ENCODE peak calls at places on chromosomes 1 and 21, in five cellular contexts. C is mucosa of descending colon, Q is GM06990, J is tibial nerve, A is fibroblast of the aortic adventitia. F is an unnamed sample.

GRCh38 chr1:26788515-26788785 is 700 bp downstream of the PIGV start:
- DNase-seq in C (no peak), Q (no peak), J (no peak), A (no peak), F (no peak)

GRCh38 chr21:14955936-14956520 is 108.8 kb downstream of the NRIP1 start:
- DNase-seq in C (no peak), Q (no peak), J (no peak), A (peak), F (no peak)

GRCh38 chr1:27402349-27402754 is 9.9 kb downstream of the GPR3 start:
- DNase-seq in C (peak), Q (no peak), J (peak), A (peak), F (peak)

GRCh38 chr1:210294991-210295773 is 33.5 kb upstream of the HHAT start:
- DNase-seq in C (peak), Q (no peak), J (no peak), A (peak), F (no peak)

GRCh38 chr21:42524341-42525227 is 10.9 kb downstream of the SLC37A1 start:
- DNase-seq in C (peak), Q (peak), J (peak), A (peak), F (peak)

GRCh38 chr1:223731076-223731770 is 18.9 kb downstream of the CAPN2 start:
- DNase-seq in C (peak), Q (no peak), J (peak), A (peak), F (no peak)

GRCh38 chr1:190453550-190453949 is 24.1 kb downstream of the BRINP3 start:
- DNase-seq in C (no peak), Q (no peak), J (no peak), A (peak), F (no peak)

GRCh38 chr21:18000961-18001522 is 181.9 kb upstream of the C21orf91 start:
- DNase-seq in C (no peak), Q (no peak), J (no peak), A (no peak), F (no peak)

GRCh38 chr1:54994355-54994990 is 4.3 kb upstream of the BSND start:
- DNase-seq in C (no peak), Q (no peak), J (no peak), A (no peak), F (no peak)

GRCh38 chr1:27606708-27607238 is 2.8 kb upstream of the AHDC1 start:
- DNase-seq in C (no peak), Q (no peak), J (no peak), A (no peak), F (no peak)

GRCh38 chr1:84356881-84357280 is 41.4 kb upstream of the DNASE2B start:
- DNase-seq in C (no peak), Q (no peak), J (no peak), A (no peak), F (no peak)

GRCh38 chr1:183652107-183652506 is 1.0 kb downstream of the APOBEC4 start:
- DNase-seq in C (no peak), Q (no peak), J (no peak), A (no peak), F (peak)

GRCh38 chr1:4585216-4585615 is 69.2 kb upstream of the AJAP1 start:
- DNase-seq in C (peak), Q (peak), J (no peak), A (no peak), F (peak)

GRCh38 chr1:212291505-212292134 is 6.4 kb downstream of the PPP2R5A start:
- DNase-seq in C (no peak), Q (no peak), J (no peak), A (peak), F (peak)

GRCh38 chr21:42677339-42678117 is 24.1 kb downstream of the PDE9A start:
- DNase-seq in C (no peak), Q (no peak), J (no peak), A (peak), F (no peak)

GRCh38 chr1:215064327-215064726 is 18.2 kb upstream of the KCNK2 start:
- DNase-seq in C (no peak), Q (no peak), J (no peak), A (no peak), F (no peak)

GRCh38 chr1:26538480-26539412 is 9.2 kb downstream of the RPS6KA1 start:
- DNase-seq in C (no peak), Q (no peak), J (no peak), A (peak), F (no peak)

GRCh38 chr1:26787381-26787705 is 407 bp upstream of the PIGV start:
- DNase-seq in C (no peak), Q (no peak), J (no peak), A (peak), F (peak)

GRCh38 chr1:154745286-154745731 is 124.8 kb downstream of the KCNN3 start:
- DNase-seq in C (no peak), Q (no peak), J (no peak), A (peak), F (no peak)

GRCh38 chr1:6477039-6477820 is 11.3 kb upstream of the TNFRSF25 start:
- DNase-seq in C (no peak), Q (no peak), J (no peak), A (no peak), F (no peak)

GRCh38 chr1:22600071-22600816 is 36.2 kb upstream of the C1QA start:
- DNase-seq in C (peak), Q (no peak), J (no peak), A (no peak), F (no peak)

GRCh38 chr1:25813734-25814471 is 5.9 kb upstream of the MTFR1L start:
- DNase-seq in C (no peak), Q (no peak), J (no peak), A (no peak), F (no peak)

GRCh38 chr1:199474738-199475137 is 552.8 kb upstream of the NR5A2 start:
- DNase-seq in C (no peak), Q (no peak), J (no peak), A (no peak), F (no peak)

GRCh38 chr1:23475134-23475628 is 8.8 kb downstream of the ASAP3 start:
- DNase-seq in C (no peak), Q (no peak), J (no peak), A (peak), F (no peak)

GRCh38 chr1:115275216-115275615 is 62.8 kb downstream of the NGF start:
- DNase-seq in C (no peak), Q (no peak), J (no peak), A (no peak), F (no peak)

GRCh38 chr1:59027176-59027575 is 243.3 kb upstream of the JUN start:
- DNase-seq in C (no peak), Q (no peak), J (no peak), A (peak), F (no peak)

GRCh38 chr21:15749045-15749867 is 19.5 kb downstream of the USP25 start:
- DNase-seq in C (no peak), Q (no peak), J (no peak), A (peak), F (no peak)

GRCh38 chr21:42162831-42163510 is 56.0 kb upstream of the ABCG1 start:
- DNase-seq in C (no peak), Q (no peak), J (no peak), A (no peak), F (no peak)

GRCh38 chr21:41953249-41953830 is 478 bp downstream of the C2CD2 start:
- DNase-seq in C (peak), Q (no peak), J (no peak), A (no peak), F (peak)

GRCh38 chr1:65175171-65176070 is 27.4 kb downstream of the AK4 start:
- DNase-seq in C (no peak), Q (no peak), J (no peak), A (peak), F (no peak)

DNA sequence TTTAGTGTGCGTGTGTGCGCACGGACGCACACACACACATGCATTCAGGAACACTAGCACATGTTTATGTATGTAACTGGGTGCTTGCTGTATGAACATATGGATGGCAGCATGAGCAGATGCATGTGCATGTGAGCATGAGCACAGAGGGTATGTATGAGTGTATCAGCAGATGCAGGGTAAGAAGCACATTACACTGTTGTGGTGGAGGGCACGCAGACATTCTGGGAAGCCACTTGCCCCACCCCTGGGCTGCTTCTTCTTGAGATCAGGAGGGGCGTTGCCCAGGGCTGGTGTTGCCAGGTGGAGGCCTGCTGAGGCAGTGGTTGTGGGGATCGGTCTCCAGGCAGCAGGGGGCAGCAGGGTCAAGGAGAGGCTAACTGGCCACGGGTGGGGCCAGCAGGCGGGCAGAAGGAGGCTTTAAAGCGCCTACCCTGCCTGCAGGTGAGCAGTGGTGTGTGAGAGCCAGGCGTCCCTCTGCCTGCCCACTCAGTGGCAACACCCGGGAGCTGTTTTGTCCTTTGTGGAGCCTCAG is 3.9 kb upstream of the P3R3URF start:
- DNase-seq in C (peak), Q (no peak), J (no peak), A (no peak), F (no peak)
- TF ChIP-seq CTCF in C (peak), Q (peak), J (no peak), A (no peak), F (peak)

GRCh38 chr1:237730826-237731350 is 159.8 kb downstream of the ZP4 start:
- DNase-seq in C (no peak), Q (no peak), J (no peak), A (no peak), F (no peak)
- TF ChIP-seq CTCF in C (no peak), Q (no peak), J (no peak), A (no peak), F (no peak)

GRCh38 chr1:13224480-13225060 is 1.4 kb downstream of the PRAMEF18 start:
- DNase-seq in C (no peak), Q (no peak), J (no peak), A (no peak), F (no peak)
- TF ChIP-seq CTCF in C (no peak), Q (no peak), J (no peak), A (no peak), F (no peak)

GRCh38 chr1:67803380-67804279 is 29.6 kb downstream of the GNG12 start:
- DNase-seq in C (no peak), Q (no peak), J (no peak), A (no peak), F (no peak)

GRCh38 chr1:67801903-67802302 is 31.4 kb downstream of the GNG12 start:
- DNase-seq in C (no peak), Q (no peak), J (no peak), A (no peak), F (no peak)

GRCh38 chr1:67807282-67807681 is 26.0 kb downstream of the GNG12 start:
- DNase-seq in C (no peak), Q (no peak), J (no peak), A (no peak), F (no peak)

GRCh38 chr1:67802565-67802964 is 30.7 kb downstream of the GNG12 start:
- DNase-seq in C (peak), Q (no peak), J (no peak), A (no peak), F (no peak)

DNA sequence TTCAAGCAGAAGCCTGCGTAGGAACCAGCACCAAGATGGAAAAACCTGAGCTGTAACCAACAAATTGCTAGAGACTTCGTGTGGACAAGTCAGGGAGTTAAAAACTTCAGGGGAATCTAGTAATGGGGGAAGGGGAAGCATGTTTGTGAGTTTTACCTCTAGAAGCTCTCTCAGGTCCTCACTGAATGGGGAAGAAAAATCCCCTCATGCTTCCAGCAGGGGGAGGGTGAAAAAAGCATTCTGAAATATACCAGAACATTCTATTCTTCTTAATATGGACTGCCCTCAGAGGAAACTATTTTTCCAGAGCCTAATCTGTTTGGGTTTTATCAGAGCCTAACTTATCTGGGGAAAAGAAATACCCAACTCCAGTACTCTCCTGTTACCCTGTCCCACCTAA is 28.6 kb downstream of the GNG12 start:
- DNase-seq in C (no peak), Q (no peak), J (no peak), A (no peak), F (no peak)
- TF ChIP-seq CTCF in C (no peak), Q (no peak), J (no peak), A (peak), F (no peak)

DNA sequence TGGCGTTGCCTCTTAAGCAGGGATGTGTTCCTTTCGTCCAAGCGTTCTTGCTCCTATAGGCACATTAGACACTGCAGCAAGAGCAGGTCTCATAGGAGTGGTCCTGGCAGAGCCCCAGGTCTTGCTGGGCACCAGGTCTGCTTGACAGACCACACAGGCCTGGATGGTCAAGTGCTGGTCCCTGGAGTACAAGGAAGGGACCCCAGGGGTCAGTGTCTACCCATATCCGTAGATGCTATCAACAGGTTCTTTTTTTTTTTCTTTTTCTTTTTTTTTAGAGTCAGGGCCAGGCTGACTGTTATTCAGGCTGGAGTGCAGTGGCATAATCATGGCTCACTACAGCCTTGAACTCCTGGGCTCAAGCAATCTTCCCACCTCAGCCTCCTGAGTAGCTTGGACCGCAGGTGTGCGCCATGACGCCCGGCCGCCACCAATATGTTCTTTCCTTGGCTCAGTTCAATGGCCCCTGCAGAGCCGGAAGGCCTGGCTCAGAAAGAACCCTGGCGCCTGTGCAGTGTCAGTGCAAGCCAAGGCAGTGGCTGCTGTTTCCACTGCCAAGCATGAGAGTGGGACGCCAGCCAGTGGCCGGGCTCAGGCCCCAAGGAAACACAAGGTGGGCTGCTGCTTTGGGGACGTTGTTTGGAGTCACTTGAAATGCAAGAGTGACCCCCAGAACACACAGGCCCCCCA is 10.0 kb upstream of the TNFRSF8 start:
- DNase-seq in C (no peak), Q (peak), J (no peak), A (peak), F (no peak)
- TF ChIP-seq CTCF in C (no peak), Q (peak), J (no peak), A (peak), F (no peak)

GRCh38 chr1:202663141-202663540 is 47.1 kb downstream of the SYT2 start:
- DNase-seq in C (no peak), Q (no peak), J (no peak), A (no peak), F (no peak)

GRCh38 chr1:202659974-202660373 is 50.3 kb downstream of the SYT2 start:
- DNase-seq in C (no peak), Q (no peak), J (no peak), A (no peak), F (no peak)

GRCh38 chr1:202662081-202662480 is 48.2 kb downstream of the SYT2 start:
- DNase-seq in C (no peak), Q (no peak), J (no peak), A (no peak), F (no peak)

GRCh38 chr1:202659541-202659940 is 50.7 kb downstream of the SYT2 start:
- DNase-seq in C (no peak), Q (no peak), J (no peak), A (no peak), F (no peak)

DNA sequence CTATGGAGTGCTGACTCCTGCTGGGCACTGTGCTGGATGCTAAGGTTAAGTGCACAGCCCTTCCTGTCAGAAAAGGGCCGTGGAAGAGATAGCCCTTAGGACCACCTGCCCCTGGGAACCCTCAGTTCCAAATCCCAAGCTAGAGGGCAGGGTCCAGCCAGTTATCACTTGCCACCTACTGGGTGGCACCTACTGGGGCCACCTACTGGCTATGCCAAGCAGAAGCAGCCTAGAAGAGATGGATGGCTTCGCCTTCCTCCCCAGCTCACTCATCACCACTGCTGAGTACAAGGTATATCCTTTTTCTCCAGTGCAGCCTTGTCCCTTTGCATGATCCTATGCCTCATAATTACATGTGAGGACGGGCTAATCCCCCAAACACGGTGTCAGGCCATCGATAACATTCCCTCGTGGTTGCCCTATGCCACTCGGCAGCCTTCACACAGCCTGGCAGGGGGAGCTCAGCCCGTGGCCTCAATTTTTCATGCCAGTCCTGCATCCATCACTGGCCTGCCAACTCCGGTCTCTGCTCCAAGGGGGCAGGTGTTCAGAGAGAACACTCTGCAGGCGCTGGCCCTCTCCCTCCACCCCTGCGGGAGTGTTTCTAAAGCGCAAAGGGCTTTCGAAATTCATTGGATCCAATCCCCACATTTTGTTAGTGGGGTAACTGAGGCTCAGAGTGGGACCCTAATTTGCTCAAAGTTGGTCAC is 49.0 kb downstream of the SYT2 start:
- DNase-seq in C (no peak), Q (no peak), J (no peak), A (no peak), F (no peak)
- TF ChIP-seq CTCF in C (no peak), Q (peak), J (no peak), A (peak), F (peak)

F was measured in GM13976.